ENCODE peak calls at places on chromosomes 11 and 22, in ten cellular contexts. Y is NCI-H1092; N is M059J; H is stimulated activated CD4-positive, alpha-beta T cell treated with anti-CD3 and anti-CD28 coated beads, Interleukin-12 subunit alpha, Interleukin-12 subunit beta, amount 100 ng/mL, for 4 hours; V is myocyte; P is activated T-cell treated with anti-CD3 and anti-CD28 coated beads, Interleukin-2, amount 50 U/mL, for 1 hour; E is stimulated activated CD8-positive, alpha-beta memory T cell treated with anti-CD3 and anti-CD28 coated beads, Interleukin-12 subunit alpha, Interleukin-12 subunit beta, amount 100 ng/mL, for 4 hours; W is transverse colon; D is NCI-H1694 treated with DMSO at 0.1 percent for 48 hours; I is tibial nerve. Q is an unnamed sample.
A peak's percentile ranks its signal among the peaks of the same experiment; 100 is the strongest.

GRCh38 chr11:128318856-128319474 is 268.4 kb downstream of the ETS1 start:
- DNase-seq in Y (no peak), N (peak; percentile 53), H (peak; percentile 53), V (no peak), P (peak; percentile 63), E (peak; percentile 52), W (no peak), D (no peak), I (no peak), Q (no peak)

GRCh38 chr11:64592656-64593055 is 1.6 kb downstream of the SLC22A12 start:
- DNase-seq in Y (no peak), N (no peak), H (no peak), V (no peak), P (no peak), E (no peak), W (no peak), D (no peak), I (no peak), Q (no peak)

GRCh38 chr11:134560566-134561347 is 148.7 kb upstream of the B3GAT1 start:
- DNase-seq in Y (no peak), N (no peak), H (no peak), V (no peak), P (no peak), E (no peak), W (no peak), D (no peak), I (no peak), Q (no peak)

GRCh38 chr22:41288245-41288946 is 2.4 kb upstream of the RANGAP1 start:
- DNase-seq in Y (no peak), N (peak; percentile 84), H (no peak), V (peak; percentile 21), P (no peak), E (no peak), W (peak; percentile 35), D (no peak), I (no peak), Q (peak; percentile 73)

GRCh38 chr11:9663699-9664275 is at the start of gene SWAP70:
- DNase-seq in Y (no peak), N (peak; percentile 88), H (peak; percentile 79), V (peak; percentile 89), P (peak; percentile 80), E (peak; percentile 73), W (peak; percentile 93), D (peak; percentile 9), I (peak; percentile 80), Q (peak; percentile 70)

GRCh38 chr22:18965526-18966421 is 29.7 kb upstream of the PRODH start:
- DNase-seq in Y (no peak), N (no peak), H (no peak), V (no peak), P (no peak), E (no peak), W (no peak), D (no peak), I (no peak), Q (no peak)

GRCh38 chr11:121389651-121390050 is 62.5 kb upstream of the SORL1 start:
- DNase-seq in Y (peak; percentile 93), N (peak; percentile 13), H (no peak), V (peak; percentile 30), P (no peak), E (no peak), W (no peak), D (peak; percentile 82), I (no peak), Q (no peak)

GRCh38 chr11:62401781-62402180 is 17.1 kb upstream of the SCGB1A1 start:
- DNase-seq in Y (no peak), N (no peak), H (no peak), V (no peak), P (no peak), E (no peak), W (no peak), D (no peak), I (no peak), Q (no peak)

GRCh38 chr11:102144357-102145342 is 34.4 kb downstream of the YAP1 start:
- DNase-seq in Y (no peak), N (peak; percentile 66), H (no peak), V (peak; percentile 83), P (no peak), E (no peak), W (peak; percentile 15), D (no peak), I (peak; percentile 63), Q (no peak)

GRCh38 chr22:42074153-42074750 is at the start of gene PHETA2:
- DNase-seq in Y (no peak), N (no peak), H (peak; percentile 47), V (peak; percentile 55), P (peak; percentile 65), E (peak; percentile 41), W (peak; percentile 63), D (no peak), I (peak; percentile 37), Q (peak; percentile 6)

GRCh38 chr11:128052912-128053641 is 534.3 kb downstream of the ETS1 start:
- DNase-seq in Y (no peak), N (peak; percentile 76), H (no peak), V (peak; percentile 54), P (no peak), E (no peak), W (no peak), D (no peak), I (no peak), Q (peak; percentile 19)

GRCh38 chr22:35523167-35523928 is 17.3 kb upstream of the RASD2 start:
- DNase-seq in Y (peak; percentile 58), N (no peak), H (no peak), V (no peak), P (no peak), E (no peak), W (no peak), D (no peak), I (no peak), Q (no peak)

GRCh38 chr22:45007247-45007945 is 2.4 kb downstream of the PHF21B start:
- DNase-seq in Y (no peak), N (peak; percentile 2), H (no peak), V (peak; percentile 56), P (no peak), E (no peak), W (no peak), D (no peak), I (no peak), Q (no peak)

GRCh38 chr11:10412266-10412665 is 42.8 kb upstream of the AMPD3 start:
- DNase-seq in Y (no peak), N (no peak), H (no peak), V (no peak), P (no peak), E (no peak), W (no peak), D (no peak), I (no peak), Q (no peak)

GRCh38 chr22:26066534-26066933 is 102.7 kb upstream of the SEZ6L start:
- DNase-seq in Y (peak; percentile 90), N (no peak), H (no peak), V (no peak), P (no peak), E (no peak), W (no peak), D (peak; percentile 13), I (no peak), Q (no peak)

GRCh38 chr11:126140932-126141291 is 70.5 kb downstream of the RPUSD4 start:
- DNase-seq in Y (peak; percentile 77), N (peak; percentile 86), H (no peak), V (peak; percentile 90), P (no peak), E (no peak), W (peak; percentile 57), D (peak; percentile 19), I (peak; percentile 81), Q (no peak)

GRCh38 chr11:22193348-22194051 is 615 bp downstream of the ANO5 start:
- DNase-seq in Y (peak; percentile 44), N (no peak), H (no peak), V (no peak), P (no peak), E (no peak), W (peak; percentile 14), D (peak; percentile 15), I (no peak), Q (no peak)

GRCh38 chr11:110529043-110529442 is 99.3 kb downstream of the FDX1 start:
- DNase-seq in Y (no peak), N (no peak), H (no peak), V (no peak), P (no peak), E (no peak), W (no peak), D (no peak), I (no peak), Q (no peak)

GRCh38 chr11:40241524-40242037 is 1217.9 kb downstream of the LRRC4C start:
- DNase-seq in Y (no peak), N (no peak), H (no peak), V (no peak), P (no peak), E (no peak), W (no peak), D (no peak), I (peak; percentile 8), Q (no peak)

GRCh38 chr11:67054851-67055523 is 1.7 kb upstream of the RHOD start:
- DNase-seq in Y (no peak), N (peak; percentile 93), H (no peak), V (peak; percentile 43), P (no peak), E (no peak), W (peak; percentile 78), D (no peak), I (no peak), Q (no peak)

GRCh38 chr11:63537293-63538101 is 889 bp downstream of the PLAAT4 start:
- DNase-seq in Y (peak; percentile 93), N (peak; percentile 70), H (no peak), V (peak; percentile 88), P (no peak), E (no peak), W (peak; percentile 44), D (peak; percentile 87), I (peak; percentile 56), Q (no peak)

GRCh38 chr11:111518668-111519067 is 4.1 kb downstream of the HOATZ start:
- DNase-seq in Y (no peak), N (no peak), H (no peak), V (no peak), P (no peak), E (no peak), W (no peak), D (no peak), I (no peak), Q (no peak)

GRCh38 chr22:30566125-30566524 is 8.3 kb downstream of the GAL3ST1 start:
- DNase-seq in Y (no peak), N (peak; percentile 40), H (no peak), V (no peak), P (no peak), E (no peak), W (peak; percentile 67), D (no peak), I (no peak), Q (no peak)

GRCh38 chr11:119179342-119179741 is 5.9 kb upstream of the NHERF4 start:
- DNase-seq in Y (no peak), N (no peak), H (no peak), V (no peak), P (no peak), E (no peak), W (no peak), D (no peak), I (no peak), Q (no peak)

GRCh38 chr22:23080542-23081290 is 10.4 kb downstream of the GNAZ start:
- DNase-seq in Y (no peak), N (no peak), H (no peak), V (no peak), P (no peak), E (no peak), W (no peak), D (no peak), I (no peak), Q (no peak)

GRCh38 chr22:38422615-38423511 is 32.1 kb downstream of the KCNJ4 start:
- DNase-seq in Y (peak; percentile 35), N (no peak), H (no peak), V (peak; percentile 29), P (no peak), E (no peak), W (peak; percentile 38), D (no peak), I (no peak), Q (no peak)

GRCh38 chr11:85643255-85643654 is 4.5 kb upstream of the TMEM126A start:
- DNase-seq in Y (no peak), N (peak; percentile 69), H (no peak), V (peak; percentile 7), P (no peak), E (no peak), W (peak; percentile 16), D (no peak), I (no peak), Q (no peak)

GRCh38 chr22:49929553-49929979 is 11.1 kb downstream of the CRELD2 start:
- DNase-seq in Y (no peak), N (peak; percentile 25), H (peak; percentile 83), V (peak; percentile 24), P (peak; percentile 84), E (peak; percentile 69), W (peak; percentile 78), D (peak; percentile 14), I (no peak), Q (no peak)